ENCODE peak calls at places on chromosome 21, in eight cellular contexts. V, D, S, P, Z, H, E and Q are unnamed samples.

GRCh38 chr21:17454315-17455027 is 58.4 kb upstream of the CXADR start:
- DNase-seq in D (peak; percentile 83), Z (no peak), E (no peak), P (no peak), H (peak; percentile 66), V (no peak), S (peak; percentile 92), Q (peak; percentile 41)

GRCh38 chr21:31612889-31613785 is 46.4 kb upstream of the SOD1 start:
- DNase-seq in P (no peak), S (peak; percentile 15), D (no peak), V (no peak), Z (no peak), H (peak; percentile 29), E (no peak), Q (no peak)

GRCh38 chr21:45224189-45224938 is 63.3 kb downstream of the POFUT2 start:
- DNase-seq in P (no peak), H (no peak), S (peak; percentile 52), D (no peak), E (peak; percentile 83), Z (no peak), V (no peak), Q (no peak)

GRCh38 chr21:36847189-36847588 is 119.3 kb downstream of the HLCS start:
- DNase-seq in H (peak; percentile 89), S (peak; percentile 85), D (no peak), V (no peak), P (no peak), Z (no peak), E (no peak), Q (no peak)

GRCh38 chr21:44999972-45000636 is 60.3 kb downstream of the SLX9 start:
- DNase-seq in H (no peak), P (peak; percentile 73), Z (no peak), D (no peak), E (peak; percentile 35), S (no peak), V (peak; percentile 63), Q (no peak)

GRCh38 chr21:25925936-25926335 is 191.2 kb downstream of the GABPA start:
- DNase-seq in S (peak; percentile 23), H (peak; percentile 25), E (no peak), Z (no peak), V (no peak), P (no peak), D (no peak), Q (no peak)

GRCh38 chr21:33973268-33973667 is 57.7 kb upstream of the ATP5PO start:
- DNase-seq in S (no peak), V (peak; percentile 44), Z (no peak), H (no peak), P (no peak), E (no peak), D (no peak), Q (no peak)

GRCh38 chr21:27407296-27407695 is 440.4 kb upstream of the ADAMTS5 start:
- DNase-seq in Z (no peak), V (no peak), H (no peak), S (no peak), D (no peak), P (no peak), E (no peak), Q (no peak)

GRCh38 chr21:31218830-31219608 is 125.0 kb downstream of the TIAM1 start:
- DNase-seq in S (peak; percentile 29), E (no peak), H (peak; percentile 97), V (peak; percentile 74), Z (peak; percentile 63), D (peak; percentile 64), P (peak; percentile 64), Q (peak; percentile 47)

GRCh38 chr21:31879251-31879650 is 6.4 kb downstream of the HUNK start:
- DNase-seq in V (no peak), E (no peak), D (no peak), H (no peak), S (no peak), P (no peak), Z (no peak), Q (no peak)

GRCh38 chr21:26581818-26582217 is 8.7 kb upstream of the CYYR1 start:
- DNase-seq in H (no peak), E (no peak), V (no peak), Z (no peak), D (no peak), P (no peak), S (no peak), Q (no peak)

GRCh38 chr21:45875416-45875760 is 106.2 kb upstream of the COL6A1 start:
- DNase-seq in H (no peak), P (no peak), S (no peak), E (no peak), Z (no peak), D (no peak), V (no peak), Q (no peak)

GRCh38 chr21:34197561-34197960 is 124.2 kb downstream of the MRPS6 start:
- DNase-seq in Z (no peak), P (no peak), S (no peak), E (no peak), H (no peak), V (no peak), D (no peak), Q (no peak)

GRCh38 chr21:14482165-14482564 is 64.0 kb downstream of the SAMSN1 start:
- DNase-seq in P (no peak), V (no peak), H (no peak), Z (peak; percentile 18), S (no peak), D (peak; percentile 11), E (no peak), Q (no peak)

GRCh38 chr21:44303490-44303981 is 3.7 kb downstream of the PFKL start:
- DNase-seq in Z (peak; percentile 84), E (no peak), S (no peak), V (no peak), P (no peak), D (no peak), H (no peak), Q (no peak)

GRCh38 chr21:28396421-28396820 is 596.3 kb downstream of the LTN1 start:
- DNase-seq in Z (no peak), H (no peak), P (no peak), D (no peak), S (no peak), V (no peak), E (no peak), Q (no peak)

GRCh38 chr21:46600305-46600704 is 4.6 kb downstream of the S100B start:
- DNase-seq in P (no peak), D (no peak), V (no peak), H (no peak), S (no peak), E (no peak), Z (no peak), Q (no peak)

GRCh38 chr21:31258073-31258472 is 86.0 kb downstream of the TIAM1 start:
- DNase-seq in P (no peak), S (no peak), D (no peak), H (no peak), V (no peak), E (no peak), Z (no peak), Q (no peak)

GRCh38 chr21:43348801-43349261 is 78.1 kb downstream of the SIK1 start:
- DNase-seq in Z (no peak), D (no peak), V (no peak), S (no peak), E (no peak), P (no peak), H (no peak), Q (no peak)

GRCh38 chr21:32929633-32930038 is 96.1 kb upstream of the OLIG2 start:
- DNase-seq in V (no peak), Z (no peak), D (no peak), S (no peak), H (no peak), P (no peak), E (no peak), Q (no peak)

GRCh38 chr21:32920474-32920873 is 105.3 kb upstream of the OLIG2 start:
- DNase-seq in H (no peak), S (no peak), Z (no peak), E (no peak), V (no peak), D (no peak), P (no peak), Q (no peak)

GRCh38 chr21:32921632-32922230 is 104.0 kb upstream of the OLIG2 start:
- DNase-seq in S (peak; percentile 10), H (peak; percentile 41), D (no peak), Z (peak; percentile 71), V (no peak), E (peak; percentile 61), P (no peak), Q (no peak)

GRCh38 chr21:32930673-32931072 is 95.1 kb upstream of the OLIG2 start:
- DNase-seq in E (no peak), P (no peak), S (no peak), D (no peak), V (no peak), Z (no peak), H (no peak), Q (no peak)

GRCh38 chr21:32925098-32925497 is 100.6 kb upstream of the OLIG2 start:
- DNase-seq in D (no peak), S (no peak), E (no peak), P (no peak), H (no peak), V (no peak), Z (no peak), Q (no peak)
- H3K9me3 ChIP-seq in D (no peaks in the 10 kb centered on the region), S (no peaks in the 10 kb centered on the region), E (peaks cover 4% of the 10 kb centered on the region), P (no peaks in the 10 kb centered on the region), H (no peaks in the 10 kb centered on the region), V (peaks cover 19% of the 10 kb centered on the region), Z (peaks cover 4% of the 10 kb centered on the region), Q (no peaks in the 10 kb centered on the region)

DNA sequence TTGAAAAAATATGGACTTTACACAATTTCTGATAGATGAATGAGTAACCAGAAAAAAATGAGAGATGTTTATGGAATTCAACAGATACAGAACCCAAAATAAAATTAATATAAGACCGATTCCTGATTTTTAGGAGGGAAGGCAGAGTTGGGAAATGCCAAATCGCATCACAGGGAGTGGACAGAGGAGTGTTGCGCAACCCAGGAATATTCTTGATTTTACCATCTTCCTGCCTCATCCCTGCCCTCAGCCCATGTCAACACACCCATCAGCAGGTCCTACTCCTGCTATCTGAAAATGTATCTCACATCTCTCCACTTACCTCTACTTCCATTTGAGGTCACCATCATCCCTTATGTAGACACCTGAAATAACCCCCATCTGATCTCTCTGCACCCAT is 221.0 kb downstream of the DSCAM start:
- DNase-seq in P (no peak), E (no peak), S (no peak), Z (no peak), V (no peak), D (no peak), H (no peak), Q (no peak)
- H3K9me3 ChIP-seq in P (no peaks in the 10 kb centered on the region), E (no peaks in the 10 kb centered on the region), S (peaks cover 4% of the 10 kb centered on the region), Z (no peaks in the 10 kb centered on the region), V (no peaks in the 10 kb centered on the region), D (no peaks in the 10 kb centered on the region), H (peaks cover 45% of the 10 kb centered on the region), Q (no peaks in the 10 kb centered on the region)

GRCh38 chr21:19049567-19049966 is 646.0 kb upstream of the TMPRSS15 start:
- DNase-seq in D (no peak), H (no peak), P (no peak), Z (peak; percentile 13), S (no peak), E (no peak), V (no peak), Q (no peak)
- H3K9me3 ChIP-seq in D (no peaks in the 10 kb centered on the region), H (peaks cover 3% of the 10 kb centered on the region), P (no peaks in the 10 kb centered on the region), Z (peaks cover 4% of the 10 kb centered on the region), S (peaks cover 2% of the 10 kb centered on the region), E (no peaks in the 10 kb centered on the region), V (no peaks in the 10 kb centered on the region), Q (no peaks in the 10 kb centered on the region)

GRCh38 chr21:15514073-15514946 is 215.5 kb upstream of the USP25 start:
- DNase-seq in S (no peak), E (peak; percentile 67), D (no peak), Z (peak; percentile 71), P (no peak), V (no peak), H (no peak), Q (no peak)
- H3K9me3 ChIP-seq in S (no peaks in the 10 kb centered on the region), E (no peaks in the 10 kb centered on the region), D (no peaks in the 10 kb centered on the region), Z (no peaks in the 10 kb centered on the region), P (no peaks in the 10 kb centered on the region), V (no peaks in the 10 kb centered on the region), H (no peaks in the 10 kb centered on the region), Q (no peaks in the 10 kb centered on the region)

GRCh38 chr21:8991088-8991907 is 1530.1 kb upstream of the TPTE start:
- DNase-seq in D (no peak), S (no peak), Z (no peak), P (no peak), H (peak; percentile 1), E (no peak), V (peak; percentile 61), Q (no peak)
- H3K9me3 ChIP-seq in D (no peaks in the 10 kb centered on the region), S (peaks cover 49% of the 10 kb centered on the region), Z (peaks cover 65% of the 10 kb centered on the region), P (no peaks in the 10 kb centered on the region), H (no peaks in the 10 kb centered on the region), E (no peaks in the 10 kb centered on the region), V (no peaks in the 10 kb centered on the region), Q (peaks cover 14% of the 10 kb centered on the region)